ENCODE peak calls at places on chromosomes 13 and 19, in four cellular contexts. One of them, this sample, is unnamed.
A peak's percentile ranks its signal among the peaks of the same experiment; 100 is the strongest.

GRCh38 chr19:51274037-51274370 is 23.1 kb downstream of the SIGLECL1 start:
- DNase-seq in psoas muscle: no peak
- DNase-seq in CD8-positive, alpha-beta memory T cell: no peak
- DNase-seq in osteoblast: peak; percentile 74
- DNase-seq in this sample: no peak

GRCh38 chr19:15199652-15200574 is 882 bp downstream of the NOTCH3 start:
- DNase-seq in psoas muscle: no peak
- DNase-seq in CD8-positive, alpha-beta memory T cell: no peak
- DNase-seq in osteoblast: peak; percentile 96
- DNase-seq in this sample: peak; percentile 46

GRCh38 chr19:41703602-41704293 is 4.7 kb upstream of the CEACAM5 start:
- DNase-seq in CD8-positive, alpha-beta memory T cell: no peak
- DNase-seq in osteoblast: no peak
- DNase-seq in psoas muscle: no peak
- DNase-seq in this sample: no peak

GRCh38 chr13:80131204-80131603 is 209.7 kb downstream of the SPRY2 start:
- DNase-seq in psoas muscle: peak; percentile 76
- DNase-seq in CD8-positive, alpha-beta memory T cell: no peak
- DNase-seq in osteoblast: no peak
- DNase-seq in this sample: peak; percentile 66

GRCh38 chr13:48829536-48829935 is 146.2 kb upstream of the FNDC3A start:
- DNase-seq in osteoblast: no peak
- DNase-seq in CD8-positive, alpha-beta memory T cell: no peak
- DNase-seq in psoas muscle: no peak
- DNase-seq in this sample: no peak

GRCh38 chr19:6610934-6611370 is 20.0 kb upstream of the CD70 start:
- DNase-seq in CD8-positive, alpha-beta memory T cell: no peak
- DNase-seq in psoas muscle: no peak
- DNase-seq in osteoblast: peak; percentile 82
- DNase-seq in this sample: no peak

GRCh38 chr13:73757471-73758233 is 376.6 kb downstream of the KLF12 start:
- DNase-seq in psoas muscle: no peak
- DNase-seq in CD8-positive, alpha-beta memory T cell: no peak
- DNase-seq in osteoblast: no peak
- DNase-seq in this sample: no peak

GRCh38 chr13:81048026-81048461 is 707.1 kb upstream of the SPRY2 start:
- DNase-seq in psoas muscle: no peak
- DNase-seq in CD8-positive, alpha-beta memory T cell: no peak
- DNase-seq in osteoblast: no peak
- DNase-seq in this sample: no peak

GRCh38 chr13:46715363-46715762 is 81.6 kb downstream of the ESD start:
- DNase-seq in psoas muscle: no peak
- DNase-seq in CD8-positive, alpha-beta memory T cell: no peak
- DNase-seq in osteoblast: no peak
- DNase-seq in this sample: no peak

GRCh38 chr19:48493718-48494515 is 17.7 kb downstream of the LMTK3 start:
- DNase-seq in CD8-positive, alpha-beta memory T cell: no peak
- DNase-seq in osteoblast: peak; percentile 92
- DNase-seq in psoas muscle: no peak
- DNase-seq in this sample: no peak

GRCh38 chr19:4390862-4391693 is 9.3 kb downstream of the SH3GL1 start:
- DNase-seq in psoas muscle: peak; percentile 16
- DNase-seq in CD8-positive, alpha-beta memory T cell: no peak
- DNase-seq in osteoblast: peak; percentile 93
- DNase-seq in this sample: peak; percentile 53

GRCh38 chr19:18450021-18450933 is 12.3 kb upstream of the ISYNA1 start:
- DNase-seq in psoas muscle: peak; percentile 15
- DNase-seq in CD8-positive, alpha-beta memory T cell: no peak
- DNase-seq in osteoblast: no peak
- DNase-seq in this sample: no peak

GRCh38 chr19:14061081-14061749 is 661 bp downstream of the PALM3 start:
- DNase-seq in CD8-positive, alpha-beta memory T cell: no peak
- DNase-seq in osteoblast: peak; percentile 48
- DNase-seq in psoas muscle: no peak
- DNase-seq in this sample: peak; percentile 66

GRCh38 chr19:48819366-48819816 is 8.6 kb upstream of the BCAT2 start:
- DNase-seq in osteoblast: no peak
- DNase-seq in CD8-positive, alpha-beta memory T cell: no peak
- DNase-seq in psoas muscle: peak; percentile 94
- DNase-seq in this sample: peak; percentile 99

GRCh38 chr13:113110048-113110851 is 4.7 kb downstream of the F7 start:
- DNase-seq in osteoblast: peak; percentile 89
- DNase-seq in psoas muscle: no peak
- DNase-seq in CD8-positive, alpha-beta memory T cell: peak; percentile 56
- DNase-seq in this sample: peak; percentile 14

GRCh38 chr13:50910483-50910805 is 853 bp downstream of the RNASEH2B start:
- DNase-seq in psoas muscle: no peak
- DNase-seq in CD8-positive, alpha-beta memory T cell: no peak
- DNase-seq in osteoblast: peak; percentile 79
- DNase-seq in this sample: no peak

GRCh38 chr13:31859546-31859945 is 120.2 kb downstream of the RXFP2 start:
- DNase-seq in CD8-positive, alpha-beta memory T cell: no peak
- DNase-seq in osteoblast: peak; percentile 61
- DNase-seq in psoas muscle: no peak
- DNase-seq in this sample: no peak

GRCh38 chr19:38277549-38277948 is 13.2 kb downstream of the SPINT2 start:
- DNase-seq in CD8-positive, alpha-beta memory T cell: no peak
- DNase-seq in osteoblast: peak; percentile 22
- DNase-seq in psoas muscle: no peak
- DNase-seq in this sample: no peak

GRCh38 chr13:48626077-48626449 is 27.7 kb upstream of the CYSLTR2 start:
- DNase-seq in osteoblast: no peak
- DNase-seq in psoas muscle: no peak
- DNase-seq in CD8-positive, alpha-beta memory T cell: no peak
- DNase-seq in this sample: peak; percentile 59

GRCh38 chr13:108268713-108269112 is 805 bp upstream of the TNFSF13B start:
- DNase-seq in CD8-positive, alpha-beta memory T cell: no peak
- DNase-seq in psoas muscle: no peak
- DNase-seq in osteoblast: no peak
- DNase-seq in this sample: no peak

GRCh38 chr19:7522923-7523667 is 671 bp downstream of the MCOLN1 start:
- DNase-seq in osteoblast: peak; percentile 95
- DNase-seq in CD8-positive, alpha-beta memory T cell: no peak
- DNase-seq in psoas muscle: no peak
- DNase-seq in this sample: no peak

GRCh38 chr19:1376415-1376805 is 7.3 kb upstream of the NDUFS7 start:
- DNase-seq in osteoblast: no peak
- DNase-seq in psoas muscle: no peak
- DNase-seq in CD8-positive, alpha-beta memory T cell: no peak
- DNase-seq in this sample: no peak

GRCh38 chr13:20974981-20975585 is 72.5 kb upstream of the XPO4 start:
- DNase-seq in CD8-positive, alpha-beta memory T cell: no peak
- DNase-seq in psoas muscle: no peak
- DNase-seq in osteoblast: no peak
- DNase-seq in this sample: no peak

GRCh38 chr19:49160450-49161189 is 3.0 kb downstream of the TRPM4 start:
- DNase-seq in osteoblast: peak; percentile 57
- DNase-seq in psoas muscle: no peak
- DNase-seq in CD8-positive, alpha-beta memory T cell: no peak
- DNase-seq in this sample: no peak

GRCh38 chr19:39104104-39104708 is 20.0 kb downstream of the ACP7 start:
- DNase-seq in CD8-positive, alpha-beta memory T cell: no peak
- DNase-seq in osteoblast: peak; percentile 15
- DNase-seq in psoas muscle: no peak
- DNase-seq in this sample: no peak

GRCh38 chr13:46844431-46844830 is 47.5 kb upstream of the ESD start:
- DNase-seq in osteoblast: no peak
- DNase-seq in CD8-positive, alpha-beta memory T cell: no peak
- DNase-seq in psoas muscle: no peak
- DNase-seq in this sample: no peak

GRCh38 chr13:35771898-35772297 is 295.4 kb upstream of the MAB21L1 start:
- DNase-seq in psoas muscle: no peak
- DNase-seq in osteoblast: peak; percentile 93
- DNase-seq in CD8-positive, alpha-beta memory T cell: no peak
- DNase-seq in this sample: no peak

GRCh38 chr13:73958657-73959397 is 175.4 kb downstream of the KLF12 start:
- DNase-seq in osteoblast: no peak
- DNase-seq in psoas muscle: no peak
- DNase-seq in CD8-positive, alpha-beta memory T cell: no peak
- DNase-seq in this sample: no peak

GRCh38 chr19:1789282-1790020 is 22.6 kb downstream of the ATP8B3 start:
- DNase-seq in CD8-positive, alpha-beta memory T cell: no peak
- DNase-seq in psoas muscle: no peak
- DNase-seq in osteoblast: no peak
- DNase-seq in this sample: no peak

GRCh38 chr13:35549481-35549880 is 73.0 kb upstream of the MAB21L1 start:
- DNase-seq in psoas muscle: no peak
- DNase-seq in osteoblast: peak; percentile 53
- DNase-seq in CD8-positive, alpha-beta memory T cell: no peak
- DNase-seq in this sample: no peak

GRCh38 chr19:8567522-8568172 is 9.6 kb downstream of the MYO1F start:
- DNase-seq in osteoblast: peak; percentile 29
- DNase-seq in psoas muscle: no peak
- DNase-seq in CD8-positive, alpha-beta memory T cell: no peak
- DNase-seq in this sample: peak; percentile 69

GRCh38 chr13:27712421-27712820 is 79.9 kb upstream of the GSX1 start:
- DNase-seq in CD8-positive, alpha-beta memory T cell: no peak
- DNase-seq in osteoblast: no peak
- DNase-seq in psoas muscle: no peak
- DNase-seq in this sample: peak; percentile 32

GRCh38 chr19:36963262-36963661 is 47.1 kb downstream of the ZNF568 start:
- DNase-seq in CD8-positive, alpha-beta memory T cell: no peak
- DNase-seq in psoas muscle: no peak
- DNase-seq in osteoblast: no peak
- DNase-seq in this sample: peak; percentile 27

GRCh38 chr13:53198017-53198416 is 169.4 kb downstream of the OLFM4 start:
- DNase-seq in CD8-positive, alpha-beta memory T cell: no peak
- DNase-seq in osteoblast: no peak
- DNase-seq in psoas muscle: no peak
- DNase-seq in this sample: no peak

DNA sequence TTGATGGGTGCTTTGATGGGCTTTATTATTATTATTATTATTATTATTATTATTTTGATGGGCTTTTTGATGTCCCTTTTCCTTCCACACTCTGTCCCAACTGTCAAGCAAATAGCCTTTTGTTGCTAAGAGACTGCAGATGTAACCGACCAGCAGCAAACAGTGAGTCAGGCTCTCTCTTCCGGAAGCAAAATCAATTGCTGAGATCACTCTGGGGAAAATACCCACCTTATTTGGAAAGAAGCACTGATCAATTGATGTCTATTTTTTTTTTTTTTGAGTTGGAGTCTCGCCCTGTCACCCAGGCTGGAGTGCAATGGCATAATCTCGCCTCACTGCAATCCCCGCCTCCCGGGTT is 2.9 kb downstream of the LDLR start:
- DNase-seq in CD8-positive, alpha-beta memory T cell: peak; percentile 71
- DNase-seq in psoas muscle: no peak
- DNase-seq in osteoblast: peak; percentile 86
- DNase-seq in this sample: peak; percentile 68
- H3K4me3 ChIP-seq in CD8-positive, alpha-beta memory T cell: no peak overlapping the region
- H3K4me3 ChIP-seq in psoas muscle: peak overlapping the region; percentile 70
- H3K4me3 ChIP-seq in osteoblast: peak overlapping the region; percentile 88
- H3K4me3 ChIP-seq in this sample: no peak overlapping the region

GRCh38 chr13:101300531-101300930 is 115.8 kb downstream of the NALCN start:
- DNase-seq in CD8-positive, alpha-beta memory T cell: no peak
- DNase-seq in psoas muscle: no peak
- DNase-seq in osteoblast: no peak
- DNase-seq in this sample: no peak
- H3K4me3 ChIP-seq in CD8-positive, alpha-beta memory T cell: no peak overlapping the region
- H3K4me3 ChIP-seq in psoas muscle: no peak overlapping the region
- H3K4me3 ChIP-seq in osteoblast: no peak overlapping the region
- H3K4me3 ChIP-seq in this sample: no peak overlapping the region

DNA sequence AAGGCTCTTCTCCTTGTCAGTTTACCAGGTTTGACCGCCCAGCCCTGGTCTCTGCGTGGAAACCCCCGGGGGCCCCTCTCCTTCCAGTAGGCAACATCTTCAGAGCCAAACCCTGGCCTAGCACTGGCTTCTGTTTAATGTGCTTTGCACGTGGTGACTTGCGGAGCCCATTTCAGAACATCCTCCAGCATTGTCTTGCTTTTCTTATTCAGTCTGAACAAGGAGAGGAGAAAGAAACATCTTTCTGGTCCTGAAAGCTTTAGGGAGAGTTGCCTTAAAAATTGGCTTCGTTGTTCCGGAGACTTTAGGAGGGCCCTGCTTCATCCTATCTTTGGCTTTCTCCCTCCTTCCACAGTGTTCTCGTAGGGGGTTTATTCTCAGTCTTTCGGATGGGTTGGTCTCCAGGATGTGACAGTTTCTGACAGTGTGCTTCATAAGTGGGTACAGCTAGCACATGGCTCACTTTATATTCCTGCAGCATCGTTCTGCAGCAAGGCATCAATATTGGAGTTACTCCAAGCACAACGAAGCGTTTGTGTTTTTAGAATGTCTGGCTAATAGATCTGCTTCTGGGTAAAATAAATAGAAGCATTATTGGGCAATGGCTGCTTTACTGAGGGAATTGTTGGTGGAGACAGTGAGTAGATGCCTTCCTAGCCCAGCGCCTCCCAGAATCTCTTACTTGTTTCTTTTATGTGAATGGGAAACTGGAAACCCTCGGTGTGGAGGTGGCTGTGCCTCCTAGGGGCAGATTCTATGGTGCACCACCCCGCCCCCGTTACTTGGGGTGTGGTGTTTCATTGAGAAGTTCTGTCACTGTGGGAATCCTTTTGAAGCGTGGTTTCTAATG is 1.8 kb downstream of the FARP1 start:
- DNase-seq in CD8-positive, alpha-beta memory T cell: no peak
- DNase-seq in osteoblast: peak; percentile 91
- DNase-seq in psoas muscle: no peak
- DNase-seq in this sample: peak; percentile 39
- H3K4me3 ChIP-seq in CD8-positive, alpha-beta memory T cell: no peak overlapping the region
- H3K4me3 ChIP-seq in osteoblast: peak overlapping the region; percentile 88
- H3K4me3 ChIP-seq in psoas muscle: peak overlapping the region; percentile 75
- H3K4me3 ChIP-seq in this sample: peak overlapping the region; percentile 78

GRCh38 chr19:11264452-11265176 is 2.3 kb upstream of the DOCK6 start:
- DNase-seq in psoas muscle: no peak
- DNase-seq in osteoblast: peak; percentile 71
- DNase-seq in CD8-positive, alpha-beta memory T cell: no peak
- DNase-seq in this sample: peak; percentile 34

GRCh38 chr19:11261902-11262839 is at the start of gene DOCK6:
- DNase-seq in osteoblast: peak; percentile 94
- DNase-seq in psoas muscle: peak; percentile 49
- DNase-seq in CD8-positive, alpha-beta memory T cell: no peak
- DNase-seq in this sample: peak; percentile 68

GRCh38 chr19:11263726-11264125 is 1.4 kb upstream of the DOCK6 start:
- DNase-seq in CD8-positive, alpha-beta memory T cell: no peak
- DNase-seq in osteoblast: no peak
- DNase-seq in psoas muscle: no peak
- DNase-seq in this sample: no peak

GRCh38 chr19:11260996-11261395 is 1.3 kb downstream of the DOCK6 start:
- DNase-seq in CD8-positive, alpha-beta memory T cell: no peak
- DNase-seq in osteoblast: peak; percentile 44
- DNase-seq in psoas muscle: no peak
- DNase-seq in this sample: no peak

DNA sequence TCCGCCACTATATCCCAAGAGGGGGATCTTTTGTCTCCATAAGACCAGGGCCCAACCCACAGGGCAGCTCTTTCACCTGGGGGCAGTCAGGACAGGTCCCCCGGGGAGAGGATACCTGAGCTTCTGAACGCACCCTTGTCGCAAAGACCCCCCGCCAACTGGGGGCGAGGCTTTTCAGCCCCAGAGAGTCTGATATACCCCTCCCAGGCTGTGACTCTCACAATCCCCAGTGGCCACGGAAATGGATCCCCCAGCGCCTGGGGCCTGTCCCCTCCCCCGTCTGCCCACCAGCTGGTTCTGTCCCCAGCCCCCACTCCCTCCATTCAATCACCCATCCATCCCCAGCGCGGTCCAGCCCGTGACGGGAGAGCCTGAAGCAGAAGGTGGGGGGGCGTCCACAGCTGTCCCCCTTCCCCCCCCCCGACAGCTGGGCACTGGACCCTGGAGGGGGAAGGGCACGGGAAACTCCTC is 858 bp downstream of the DOCK6 start:
- DNase-seq in CD8-positive, alpha-beta memory T cell: no peak
- DNase-seq in psoas muscle: no peak
- DNase-seq in osteoblast: no peak
- DNase-seq in this sample: no peak
- H3K4me3 ChIP-seq in CD8-positive, alpha-beta memory T cell: no peak overlapping the region
- H3K4me3 ChIP-seq in psoas muscle: peak overlapping the region; percentile 70
- H3K4me3 ChIP-seq in osteoblast: peak overlapping the region; percentile 81
- H3K4me3 ChIP-seq in this sample: peak overlapping the region; percentile 91